ENCODE peak calls at places on chromosomes 13 and 19, in five cellular contexts. One of them, this sample, is unnamed.

GRCh38 chr19:29506619-29506911 is 19.2 kb upstream of the VSTM2B start:
- DNase-seq in endodermal cell: no peak
- DNase-seq in stimulated activated CD8-positive, alpha-beta memory T cell treated with anti-CD3 and anti-CD28 coated beads, Interleukin-7, amount 100 ng/mL, for 48 hours: no peak
- DNase-seq in HS-5: no peak
- DNase-seq in AG08395: no peak
- DNase-seq in this sample: no peak

GRCh38 chr13:102707465-102707864 is 12.6 kb upstream of the METTL21C start:
- DNase-seq in HS-5: peak; percentile 71
- DNase-seq in endodermal cell: no peak
- DNase-seq in AG08395: peak; percentile 80
- DNase-seq in stimulated activated CD8-positive, alpha-beta memory T cell treated with anti-CD3 and anti-CD28 coated beads, Interleukin-7, amount 100 ng/mL, for 48 hours: no peak
- DNase-seq in this sample: no peak

GRCh38 chr13:32330438-32330837 is 15.1 kb downstream of the BRCA2 start:
- DNase-seq in stimulated activated CD8-positive, alpha-beta memory T cell treated with anti-CD3 and anti-CD28 coated beads, Interleukin-7, amount 100 ng/mL, for 48 hours: no peak
- DNase-seq in endodermal cell: no peak
- DNase-seq in HS-5: no peak
- DNase-seq in AG08395: peak; percentile 30
- DNase-seq in this sample: no peak

GRCh38 chr19:3275583-3276340 is 51.3 kb downstream of the CELF5 start:
- DNase-seq in endodermal cell: peak; percentile 100
- DNase-seq in stimulated activated CD8-positive, alpha-beta memory T cell treated with anti-CD3 and anti-CD28 coated beads, Interleukin-7, amount 100 ng/mL, for 48 hours: peak; percentile 72
- DNase-seq in HS-5: peak; percentile 43
- DNase-seq in AG08395: peak; percentile 95
- DNase-seq in this sample: peak; percentile 83

GRCh38 chr19:51421229-51422052 is 4.0 kb upstream of the SIGLEC10 start:
- DNase-seq in stimulated activated CD8-positive, alpha-beta memory T cell treated with anti-CD3 and anti-CD28 coated beads, Interleukin-7, amount 100 ng/mL, for 48 hours: no peak
- DNase-seq in AG08395: no peak
- DNase-seq in endodermal cell: no peak
- DNase-seq in HS-5: no peak
- DNase-seq in this sample: no peak

GRCh38 chr13:31878955-31879354 is 139.6 kb downstream of the RXFP2 start:
- DNase-seq in AG08395: no peak
- DNase-seq in stimulated activated CD8-positive, alpha-beta memory T cell treated with anti-CD3 and anti-CD28 coated beads, Interleukin-7, amount 100 ng/mL, for 48 hours: no peak
- DNase-seq in endodermal cell: no peak
- DNase-seq in HS-5: no peak
- DNase-seq in this sample: no peak

GRCh38 chr13:77828815-77829214 is 89.8 kb downstream of the EDNRB start:
- DNase-seq in stimulated activated CD8-positive, alpha-beta memory T cell treated with anti-CD3 and anti-CD28 coated beads, Interleukin-7, amount 100 ng/mL, for 48 hours: no peak
- DNase-seq in endodermal cell: no peak
- DNase-seq in HS-5: no peak
- DNase-seq in AG08395: no peak
- DNase-seq in this sample: no peak

GRCh38 chr19:12723383-12723642 is 419 bp downstream of the TNPO2 start:
- DNase-seq in stimulated activated CD8-positive, alpha-beta memory T cell treated with anti-CD3 and anti-CD28 coated beads, Interleukin-7, amount 100 ng/mL, for 48 hours: no peak
- DNase-seq in AG08395: no peak
- DNase-seq in HS-5: no peak
- DNase-seq in endodermal cell: peak; percentile 56
- DNase-seq in this sample: no peak

GRCh38 chr19:33418461-33418860 is 45.0 kb downstream of the CEBPG start:
- DNase-seq in endodermal cell: no peak
- DNase-seq in HS-5: no peak
- DNase-seq in AG08395: no peak
- DNase-seq in stimulated activated CD8-positive, alpha-beta memory T cell treated with anti-CD3 and anti-CD28 coated beads, Interleukin-7, amount 100 ng/mL, for 48 hours: no peak
- DNase-seq in this sample: no peak

This sample was measured in ELF-1.